ENCODE peak calls at places on chromosome 20, in five cellular contexts. Z is IMR-90, H is K562, E is HepG2, B is A549. N is an unnamed sample.

GRCh38 chr20:56995635-56996075 is 270.8 kb downstream of the BMP7 start:
- DNase-seq in B (peak), E (peak), Z (no peak), H (peak), N (peak)

GRCh38 chr20:15162061-15162740 is 824.8 kb upstream of the FLRT3 start:
- DNase-seq in E (no peak), Z (no peak), B (no peak), H (no peak), N (no peak)

GRCh38 chr20:46226602-46227001 is 81.7 kb downstream of the CDH22 start:
- DNase-seq in H (peak), E (no peak), Z (peak), B (peak), N (no peak)

GRCh38 chr20:20571068-20571780 is 141.2 kb downstream of the RALGAPA2 start:
- DNase-seq in H (no peak), E (no peak), B (no peak), Z (no peak), N (no peak)

GRCh38 chr20:706366-706885 is 30.8 kb upstream of the SCRT2 start:
- DNase-seq in Z (no peak), H (no peak), E (no peak), B (no peak), N (no peak)

GRCh38 chr20:37357481-37358365 is 11.8 kb downstream of the SRC start:
- DNase-seq in H (no peak), B (no peak), Z (no peak), E (no peak), N (no peak)

GRCh38 chr20:46056970-46057855 is 28.2 kb downstream of the SLC12A5 start:
- DNase-seq in E (no peak), H (peak), B (no peak), Z (peak), N (peak)

GRCh38 chr20:23151008-23151703 is 65.0 kb upstream of the CD93 start:
- DNase-seq in B (no peak), Z (no peak), H (no peak), E (no peak), N (no peak)

GRCh38 chr20:32050324-32050723 is 1.7 kb upstream of the HCK start:
- DNase-seq in E (no peak), H (no peak), Z (no peak), B (no peak), N (no peak)

GRCh38 chr20:38217791-38218565 is 42.6 kb downstream of the KIAA1755 start:
- DNase-seq in B (peak), E (peak), Z (peak), H (peak), N (no peak)

GRCh38 chr20:22385602-22386299 is 198.6 kb downstream of the FOXA2 start:
- DNase-seq in Z (no peak), E (peak), B (peak), H (peak), N (no peak)

GRCh38 chr20:49906101-49906604 is 9.2 kb downstream of the SPATA2 start:
- DNase-seq in E (no peak), Z (no peak), H (peak), B (no peak), N (no peak)

GRCh38 chr20:53773792-53774371 is 180.2 kb upstream of the ZNF217 start:
- DNase-seq in E (peak), B (peak), Z (peak), H (no peak), N (no peak)

GRCh38 chr20:41570552-41570951 is 47.6 kb downstream of the CHD6 start:
- DNase-seq in B (no peak), H (no peak), Z (peak), E (no peak), N (no peak)

GRCh38 chr20:23145281-23145700 is 59.2 kb upstream of the CD93 start:
- DNase-seq in E (no peak), Z (peak), B (no peak), H (no peak), N (no peak)

GRCh38 chr20:10741060-10741459 is 67.3 kb upstream of the JAG1 start:
- DNase-seq in Z (no peak), B (no peak), E (no peak), H (no peak), N (no peak)

GRCh38 chr20:5372371-5372770 is 55.6 kb upstream of the PROKR2 start:
- DNase-seq in H (no peak), B (no peak), Z (no peak), E (no peak), N (no peak)

GRCh38 chr20:4043329-4043728 is 28.0 kb upstream of the RNF24 start:
- DNase-seq in B (no peak), H (no peak), E (no peak), Z (no peak), N (no peak)

GRCh38 chr20:535958-536357 is 7.6 kb downstream of the CSNK2A1 start:
- DNase-seq in Z (no peak), H (no peak), E (no peak), B (no peak), N (no peak)

GRCh38 chr20:3765171-3765887 is 2.2 kb downstream of the ADISSP start:
- DNase-seq in E (no peak), B (no peak), Z (no peak), H (no peak), N (no peak)

GRCh38 chr20:25601659-25602058 is 16.3 kb upstream of the NINL start:
- DNase-seq in E (no peak), B (no peak), H (no peak), Z (no peak), N (no peak)

GRCh38 chr20:46199198-46199597 is 81.1 kb downstream of the CD40 start:
- DNase-seq in H (peak), Z (no peak), B (peak), E (no peak), N (peak)

GRCh38 chr20:60255866-60256265 is 297.6 kb downstream of the CDH26 start:
- DNase-seq in Z (peak), B (no peak), E (no peak), H (no peak), N (no peak)

GRCh38 chr20:12570371-12570770 is 438.4 kb upstream of the SPTLC3 start:
- DNase-seq in H (no peak), B (peak), E (peak), Z (no peak), N (peak)

GRCh38 chr20:8527998-8528397 is 395.9 kb downstream of the PLCB1 start:
- DNase-seq in H (no peak), B (peak), E (no peak), Z (peak), N (no peak)

GRCh38 chr20:37179671-37180524 is 550 bp upstream of the MROH8 start:
- DNase-seq in B (peak), H (no peak), E (peak), Z (peak), N (no peak)

GRCh38 chr20:59948828-59949720 is 8.9 kb downstream of the FAM217B start:
- DNase-seq in E (peak), B (peak), Z (peak), H (peak), N (no peak)

GRCh38 chr20:24764825-24765224 is 184.2 kb upstream of the CST7 start:
- DNase-seq in B (no peak), E (no peak), H (no peak), Z (no peak), N (no peak)

GRCh38 chr20:46043556-46043955 is 14.5 kb downstream of the SLC12A5 start:
- DNase-seq in B (no peak), E (no peak), H (no peak), Z (no peak), N (no peak)

GRCh38 chr20:53371216-53371615 is 222.4 kb downstream of the ZNF217 start:
- DNase-seq in E (no peak), B (no peak), Z (no peak), H (no peak), N (no peak)

GRCh38 chr20:43508106-43508505 is 609 bp downstream of the L3MBTL1 start:
- DNase-seq in H (peak), E (no peak), B (no peak), Z (no peak), N (peak)

GRCh38 chr20:47535994-47536393 is 34.3 kb downstream of the NCOA3 start:
- DNase-seq in E (no peak), H (no peak), Z (no peak), B (no peak), N (no peak)
- TF ChIP-seq RAD21 in E (no peak), H (no peak), Z (no peak), B (no peak), N (no peak)

DNA sequence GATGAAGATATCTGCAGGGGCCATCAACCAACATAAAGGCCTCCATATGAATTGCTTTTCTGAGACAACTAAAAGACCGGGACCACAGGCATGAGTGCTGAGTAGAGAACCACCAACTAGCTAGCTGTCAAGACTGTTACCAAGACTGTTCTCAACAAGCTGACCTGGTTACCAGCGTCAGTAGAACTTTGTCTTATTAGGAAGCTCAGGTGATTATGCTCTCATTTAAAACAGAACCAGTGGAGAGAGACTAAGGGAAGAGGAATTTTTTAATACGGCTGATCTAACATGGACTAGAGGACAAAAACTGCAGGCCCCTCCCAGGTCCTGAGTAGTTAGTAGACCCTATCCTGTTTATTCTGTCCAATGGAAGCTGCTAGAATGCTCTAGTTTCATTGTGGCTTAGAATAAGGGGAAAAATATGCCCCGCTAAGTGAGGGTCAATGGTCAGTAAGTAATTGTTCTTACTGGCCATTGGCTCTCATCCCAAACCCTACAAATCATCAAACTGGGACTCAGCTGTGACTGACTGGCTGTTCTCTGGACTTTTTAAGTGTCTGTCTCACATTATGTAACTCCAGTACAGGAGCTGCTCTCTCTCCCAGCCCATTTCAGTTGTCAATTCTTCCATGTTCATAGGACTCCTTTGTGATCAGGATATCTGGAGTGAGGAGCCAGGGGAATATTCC is 3.8 kb upstream of the DYNLRB1 start:
- DNase-seq in Z (peak), E (peak), B (no peak), H (no peak), N (no peak)
- TF ChIP-seq MAFK in Z (no peak), E (no peak), B (no peak), H (no peak), N (no peak)

GRCh38 chr20:44770480-44771171 is 25.0 kb downstream of the KCNK15 start:
- DNase-seq in B (no peak), E (no peak), Z (no peak), H (no peak), N (no peak)

GRCh38 chr20:44769481-44769863 is 23.8 kb downstream of the KCNK15 start:
- DNase-seq in E (no peak), Z (no peak), B (no peak), H (no peak), N (no peak)

GRCh38 chr20:44768256-44768655 is 22.6 kb downstream of the KCNK15 start:
- DNase-seq in Z (no peak), E (no peak), H (no peak), B (no peak), N (no peak)

GRCh38 chr20:44771172-44771535 is 25.5 kb downstream of the KCNK15 start:
- DNase-seq in E (no peak), B (no peak), Z (no peak), H (no peak), N (no peak)

GRCh38 chr20:44768854-44769480 is 23.3 kb downstream of the KCNK15 start:
- DNase-seq in H (no peak), B (no peak), E (no peak), Z (no peak), N (no peak)
- TF ChIP-seq RAD21 in H (no peak), B (no peak), E (no peak), Z (no peak), N (no peak)

DNA sequence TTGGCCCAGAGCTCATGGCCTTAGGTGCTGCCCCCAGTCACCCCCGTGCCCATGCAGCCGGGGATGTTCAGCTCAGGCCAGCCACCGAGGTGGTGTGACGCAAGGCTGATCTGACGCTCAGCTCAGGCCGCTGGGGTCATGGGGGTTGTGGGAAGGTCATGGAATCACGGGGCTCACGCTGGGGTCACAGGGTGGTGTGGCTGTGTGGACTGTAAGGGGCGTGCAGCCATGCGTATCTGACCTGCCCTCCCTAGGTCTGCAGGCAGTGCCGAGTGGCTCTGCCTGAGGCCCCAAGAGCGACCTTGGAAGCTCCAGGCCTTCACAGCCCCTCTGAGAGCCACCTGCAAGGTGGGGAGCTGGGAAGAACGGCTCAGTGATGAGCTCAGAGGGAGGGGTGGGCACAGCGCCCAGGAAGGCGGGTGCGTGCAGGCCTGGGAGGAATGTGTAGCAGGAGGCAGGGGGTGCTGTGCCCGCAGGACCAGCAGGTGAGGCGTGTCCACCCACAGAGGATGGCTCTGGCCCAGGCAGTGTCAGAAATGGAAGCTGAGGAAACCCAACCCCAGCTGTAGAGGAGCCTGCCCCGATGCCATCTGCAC is 27.8 kb downstream of the CHRNA4 start:
- DNase-seq in B (no peak), E (no peak), Z (no peak), H (no peak), N (no peak)
- TF ChIP-seq MAFK in B (no peak), E (no peak), Z (no peak), H (no peak), N (no peak)